ENCODE peak calls at places on chromosomes 4 and X, in seven cellular contexts. G, F, D, C, V, M and Q are unnamed samples.

GRCh38 chrX:153200462-153200861 is 21.4 kb downstream of the MAGEA1 start:
- DNase-seq in V (no peak), F (no peak), D (no peak), M (no peak), C (no peak), G (no peak), Q (no peak)

GRCh38 chrX:48468247-48468671 is 1.8 kb downstream of the SLC38A5 start:
- DNase-seq in D (no peak), G (no peak), F (no peak), V (no peak), C (no peak), M (no peak), Q (no peak)

GRCh38 chr4:107908377-107908776 is 23.0 kb upstream of the CYP2U1 start:
- DNase-seq in F (no peak), V (no peak), C (no peak), D (no peak), M (no peak), G (no peak), Q (no peak)

GRCh38 chr4:40991908-40992307 is 222.4 kb downstream of the APBB2 start:
- DNase-seq in D (no peak), V (no peak), M (no peak), F (no peak), C (no peak), G (no peak), Q (no peak)

GRCh38 chr4:61200195-61200990 is at the start of gene ADGRL3:
- DNase-seq in G (peak; percentile 1), C (no peak), M (no peak), V (peak; percentile 48), D (peak; percentile 32), F (peak; percentile 50), Q (no peak)

GRCh38 chrX:115330498-115331138 is 41.1 kb downstream of the LUZP4 start:
- DNase-seq in M (peak; percentile 45), G (peak; percentile 87), F (no peak), D (no peak), V (peak; percentile 81), C (peak; percentile 68), Q (no peak)

GRCh38 chrX:16307950-16308349 is 140.7 kb downstream of the MAGEB17 start:
- DNase-seq in V (no peak), G (no peak), C (no peak), F (no peak), D (no peak), M (no peak), Q (no peak)

GRCh38 chr4:125016892-125017299 is 297.9 kb upstream of the FAT4 start:
- DNase-seq in D (no peak), G (no peak), M (no peak), C (no peak), F (no peak), V (peak; percentile 2), Q (no peak)

GRCh38 chrX:112641449-112641848 is 38.3 kb downstream of the LHFPL1 start:
- DNase-seq in C (no peak), M (no peak), G (no peak), D (no peak), F (no peak), V (no peak), Q (no peak)

GRCh38 chrX:153063315-153063714 is 7.0 kb downstream of the PNMA3 start:
- DNase-seq in M (no peak), C (peak; percentile 58), F (no peak), D (no peak), V (peak; percentile 38), G (peak; percentile 52), Q (no peak)

GRCh38 chr4:158253350-158253980 is 43.2 kb downstream of the TMEM144 start:
- DNase-seq in F (peak; percentile 29), M (peak; percentile 53), D (no peak), V (peak; percentile 72), G (peak; percentile 78), C (peak; percentile 56), Q (no peak)

GRCh38 chrX:112147206-112147605 is 64.6 kb upstream of the TRPC5 start:
- DNase-seq in G (no peak), F (no peak), M (peak; percentile 20), C (peak; percentile 8), D (no peak), V (peak; percentile 0), Q (no peak)

GRCh38 chr4:95462946-95463345 is 85.8 kb downstream of the UNC5C start:
- DNase-seq in C (no peak), D (no peak), M (no peak), F (no peak), G (no peak), V (no peak), Q (no peak)

GRCh38 chr4:8855781-8856245 is 15.8 kb downstream of the HMX1 start:
- DNase-seq in C (no peak), V (no peak), F (no peak), G (no peak), D (no peak), M (no peak), Q (no peak)

GRCh38 chr4:68271851-68272756 is 26.6 kb upstream of the TMPRSS11B start:
- DNase-seq in M (no peak), F (no peak), C (peak; percentile 71), D (no peak), V (peak; percentile 76), G (peak; percentile 81), Q (no peak)

GRCh38 chr4:47466061-47466785 is 2.7 kb upstream of the COMMD8 start:
- DNase-seq in D (no peak), G (no peak), C (no peak), V (no peak), M (no peak), F (no peak), Q (no peak)

GRCh38 chrX:40096395-40097091 is 1.2 kb downstream of the BCOR start:
- DNase-seq in C (no peak), F (no peak), M (peak; percentile 55), G (peak; percentile 43), D (peak; percentile 63), V (peak; percentile 57), Q (no peak)

GRCh38 chr4:40462326-40462725 is 127.2 kb downstream of the CHRNA9 start:
- DNase-seq in C (no peak), M (no peak), F (no peak), V (no peak), G (no peak), D (no peak), Q (no peak)

GRCh38 chr4:106385853-106386393 is 17.3 kb upstream of the GIMD1 start:
- DNase-seq in G (no peak), C (no peak), F (no peak), M (no peak), V (no peak), D (no peak), Q (no peak)

GRCh38 chr4:94650129-94650495 is 107.6 kb upstream of the BMPR1B start:
- DNase-seq in C (no peak), G (peak; percentile 12), V (no peak), D (no peak), F (no peak), M (no peak), Q (no peak)

GRCh38 chrX:132488819-132489255 is at the start of gene MBNL3:
- DNase-seq in D (peak; percentile 65), M (peak; percentile 59), G (peak; percentile 38), C (peak; percentile 31), V (peak; percentile 64), F (peak; percentile 43), Q (peak; percentile 57)
- TF ChIP-seq CTCF in D (no peak), M (no peak), G (no peak), C (no peak), V (no peak), F (no peak), Q (no peak)

DNA sequence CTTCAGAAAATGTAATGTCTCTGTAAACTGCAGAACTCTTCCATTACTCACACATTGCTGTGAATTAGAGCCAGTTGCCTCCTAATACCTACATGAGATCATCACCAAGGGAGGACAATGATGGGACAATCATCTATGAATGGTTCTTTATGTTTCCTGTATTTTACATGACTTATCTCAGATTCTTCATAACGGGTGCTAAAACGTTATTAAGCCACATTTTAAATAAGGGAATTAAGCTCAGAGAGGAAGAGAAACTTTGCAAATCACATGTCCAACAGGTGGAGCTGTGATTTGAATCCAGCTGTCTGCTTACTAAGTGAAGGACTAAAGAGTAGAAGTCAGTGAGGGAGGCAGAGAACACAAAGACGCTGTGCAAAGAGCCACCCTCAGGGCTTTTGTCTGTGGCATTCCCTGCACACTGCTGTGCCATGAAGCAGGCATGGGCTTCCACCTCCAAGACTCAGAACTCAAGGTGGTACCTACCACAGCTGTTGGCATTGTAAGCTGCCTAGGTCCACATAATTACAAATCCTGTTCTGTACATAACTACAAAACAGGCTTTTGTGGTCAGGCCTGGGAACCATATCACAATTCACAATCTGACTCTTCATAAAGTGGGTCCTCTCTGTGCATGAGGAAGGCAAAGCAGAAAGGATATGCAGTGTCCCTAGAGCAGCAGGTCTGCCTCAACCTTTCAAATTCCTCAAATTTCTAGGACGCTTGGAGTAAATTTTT is 12.8 kb downstream of the TBC1D9 start:
- DNase-seq in G (no peak), M (no peak), V (no peak), C (peak; percentile 34), D (no peak), F (no peak), Q (peak; percentile 55)
- TF ChIP-seq CTCF in G (peak; percentile 31), M (peak; percentile 32), V (peak; percentile 3), C (peak; percentile 18), D (peak; percentile 17), F (no peak), Q (peak; percentile 32)

GRCh38 chr4:116702949-116703348 is 382.4 kb downstream of the TRAM1L1 start:
- DNase-seq in V (no peak), G (no peak), M (no peak), D (no peak), C (no peak), F (no peak), Q (no peak)
- TF ChIP-seq CTCF in V (no peak), G (no peak), M (peak; percentile 30), D (no peak), C (no peak), F (no peak), Q (no peak)

DNA sequence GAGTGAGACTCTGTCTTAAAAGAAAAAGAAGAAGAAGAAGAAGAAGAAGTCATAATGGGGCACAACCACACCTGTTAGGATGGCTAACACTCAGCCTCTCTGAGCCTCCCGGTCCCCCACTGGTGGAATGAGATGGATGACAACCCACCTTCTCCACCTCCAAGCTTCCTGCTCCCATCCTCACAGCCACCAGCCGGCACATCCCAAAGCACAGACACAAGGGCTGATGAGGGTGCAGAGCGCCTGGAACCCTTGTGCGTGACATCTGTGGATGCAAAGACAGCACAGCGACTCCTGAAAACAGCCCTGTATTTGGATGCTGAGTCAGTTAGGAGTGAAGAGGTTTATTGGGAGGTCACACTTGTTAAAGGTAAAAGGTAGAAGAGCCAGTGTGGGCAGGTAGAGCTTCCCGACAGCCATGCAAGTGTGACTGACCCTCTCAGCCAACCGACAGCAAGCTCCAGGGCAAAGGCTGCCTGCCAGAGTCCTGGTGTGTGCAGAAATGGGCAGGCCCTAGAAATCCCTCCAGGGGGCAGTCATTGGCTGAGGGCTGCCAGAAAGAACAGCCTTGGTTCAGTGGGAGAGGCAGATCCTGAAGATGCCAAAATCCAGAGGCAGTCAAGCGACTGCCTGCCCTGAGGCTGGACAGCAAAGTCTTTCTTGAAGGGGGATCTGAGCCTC is 26.6 kb upstream of the MAN2B2 start:
- DNase-seq in C (peak; percentile 36), F (no peak), V (peak; percentile 57), G (peak; percentile 20), M (no peak), D (no peak), Q (no peak)
- TF ChIP-seq CTCF in C (peak; percentile 46), F (no peak), V (peak; percentile 56), G (peak; percentile 33), M (no peak), D (no peak), Q (no peak)

DNA sequence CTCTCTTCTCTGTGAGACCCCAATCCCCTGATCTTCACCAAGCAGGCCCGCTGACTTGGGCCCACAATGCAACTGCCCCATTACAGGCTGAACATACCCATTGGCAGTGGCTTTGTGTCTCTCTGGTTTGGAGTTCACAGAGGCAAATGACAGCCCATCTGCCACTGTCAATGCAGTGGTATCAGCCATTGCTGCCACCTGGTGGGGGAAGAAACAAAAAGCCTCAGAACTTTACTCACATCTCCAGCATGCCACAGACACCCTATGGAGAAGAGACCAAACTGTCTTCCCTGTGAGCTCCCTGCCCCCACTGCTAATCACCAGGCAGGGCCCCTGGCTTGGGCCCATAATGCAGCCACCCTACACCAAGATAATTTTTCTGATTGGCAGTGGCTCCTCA is 729.3 kb upstream of the ACTRT1 start:
- DNase-seq in F (no peak), M (peak; percentile 36), V (no peak), D (no peak), C (no peak), G (no peak), Q (no peak)
- TF ChIP-seq CTCF in F (no peak), M (peak; percentile 38), V (no peak), D (no peak), C (no peak), G (no peak), Q (no peak)